ENCODE peak calls at places on chromosomes 5 and 9, in six cellular contexts. Z, A, S, G, L and P are unnamed samples.

GRCh38 chr5:28451478-28451877 is 1413.1 kb upstream of the CDH9 start:
- DNase-seq in Z (no peak), A (no peak), S (no peak), G (no peak), L (no peak), P (no peak)

GRCh38 chr5:117393125-117393524 is 818.5 kb upstream of the SEMA6A start:
- DNase-seq in Z (no peak), A (no peak), S (no peak), G (no peak), L (no peak), P (no peak)

GRCh38 chr9:124342402-124342945 is 72.8 kb downstream of the PSMB7 start:
- DNase-seq in Z (peak; percentile 65), A (no peak), S (no peak), G (peak; percentile 73), L (no peak), P (no peak)

GRCh38 chr5:127942246-127943060 is 141.1 kb upstream of the SLC12A2 start:
- DNase-seq in Z (peak; percentile 66), A (no peak), S (no peak), G (peak; percentile 24), L (no peak), P (no peak)

GRCh38 chr5:153696256-153696655 is 205.8 kb downstream of the GRIA1 start:
- DNase-seq in Z (no peak), A (no peak), S (no peak), G (no peak), L (no peak), P (no peak)

GRCh38 chr9:36665921-36666429 is 93.3 kb downstream of the MELK start:
- DNase-seq in Z (peak; percentile 30), A (no peak), S (no peak), G (peak; percentile 13), L (no peak), P (no peak)

GRCh38 chr5:180394031-180394636 is 41.0 kb upstream of the GFPT2 start:
- DNase-seq in Z (no peak), A (peak; percentile 48), S (no peak), G (no peak), L (no peak), P (no peak)

GRCh38 chr5:136033848-136034247 is 5.1 kb downstream of the TGFBI start:
- DNase-seq in Z (no peak), A (no peak), S (no peak), G (no peak), L (no peak), P (no peak)

GRCh38 chr9:124595743-124596142 is 88.5 kb upstream of the NR5A1 start:
- DNase-seq in Z (no peak), A (no peak), S (no peak), G (peak; percentile 72), L (peak; percentile 58), P (no peak)

GRCh38 chr5:148374693-148375360 is 8.9 kb upstream of the FBXO38 start:
- DNase-seq in Z (peak; percentile 65), A (peak; percentile 77), S (peak; percentile 29), G (peak; percentile 86), L (peak; percentile 84), P (peak; percentile 33)

GRCh38 chr9:96856363-96857286 is 2.3 kb upstream of the ZNF782 start:
- DNase-seq in Z (peak; percentile 67), A (peak; percentile 71), S (no peak), G (peak; percentile 73), L (peak; percentile 91), P (peak; percentile 58)

GRCh38 chr5:144864113-144864512 is 693.4 kb downstream of the KCTD16 start:
- DNase-seq in Z (no peak), A (no peak), S (no peak), G (no peak), L (no peak), P (no peak)
- H4K91ac ChIP-seq in Z (no peak overlapping the region), A (no peak overlapping the region), S (no peak overlapping the region), G (no peak overlapping the region), L (no peak overlapping the region), P (no peak overlapping the region)

GRCh38 chr5:14681236-14681752 is 16.8 kb downstream of the OTULIN start:
- DNase-seq in Z (no peak), A (no peak), S (no peak), G (no peak), L (no peak), P (no peak)

GRCh38 chr5:14685757-14686156 is 21.2 kb downstream of the OTULIN start:
- DNase-seq in Z (peak; percentile 69), A (no peak), S (no peak), G (peak; percentile 71), L (peak; percentile 71), P (peak; percentile 23)

GRCh38 chr5:14686517-14686916 is 22.0 kb downstream of the OTULIN start:
- DNase-seq in Z (no peak), A (no peak), S (no peak), G (no peak), L (no peak), P (no peak)

GRCh38 chr5:14684757-14685156 is 20.2 kb downstream of the OTULIN start:
- DNase-seq in Z (no peak), A (no peak), S (no peak), G (no peak), L (no peak), P (no peak)

GRCh38 chr5:14683906-14684455 is 19.5 kb downstream of the OTULIN start:
- DNase-seq in Z (no peak), A (no peak), S (no peak), G (no peak), L (no peak), P (no peak)
- H4K91ac ChIP-seq in Z (no peak overlapping the region), A (no peak overlapping the region), S (no peak overlapping the region), G (no peak overlapping the region), L (no peak overlapping the region), P (no peak overlapping the region)

DNA sequence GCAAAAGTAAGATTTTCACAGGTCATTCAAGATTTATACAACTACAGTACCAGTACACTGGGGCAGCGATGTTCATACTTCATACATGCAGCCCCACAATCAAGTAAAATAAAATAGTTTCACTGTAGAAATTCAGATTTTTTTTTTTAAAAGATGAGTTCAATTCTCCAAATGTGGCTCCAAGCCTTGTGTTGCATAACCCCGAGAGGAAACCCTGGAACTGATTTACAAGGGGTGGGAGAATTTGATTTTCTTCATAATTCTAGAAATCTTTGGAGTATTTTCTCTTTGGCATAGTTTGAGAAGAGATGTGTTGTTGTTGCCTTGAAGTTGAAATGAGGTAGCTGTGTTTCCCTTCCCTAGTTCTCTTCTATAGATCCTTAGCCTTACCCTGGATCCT is 3.0 kb downstream of the RHOBTB3 start:
- DNase-seq in Z (no peak), A (no peak), S (no peak), G (no peak), L (no peak), P (no peak)
- H4K91ac ChIP-seq in Z (no peak overlapping the region), A (no peak overlapping the region), S (no peak overlapping the region), G (no peak overlapping the region), L (no peak overlapping the region), P (no peak overlapping the region)

GRCh38 chr5:165232629-165233028 is 1727.2 kb downstream of the MAT2B start:
- DNase-seq in Z (no peak), A (no peak), S (no peak), G (no peak), L (no peak), P (no peak)

GRCh38 chr5:165232187-165232586 is 1726.8 kb downstream of the MAT2B start:
- DNase-seq in Z (no peak), A (no peak), S (no peak), G (no peak), L (no peak), P (no peak)

GRCh38 chr5:165228184-165228583 is 1722.8 kb downstream of the MAT2B start:
- DNase-seq in Z (no peak), A (no peak), S (no peak), G (no peak), L (no peak), P (no peak)

GRCh38 chr5:165224366-165224765 is 1718.9 kb downstream of the MAT2B start:
- DNase-seq in Z (no peak), A (no peak), S (no peak), G (no peak), L (no peak), P (no peak)

DNA sequence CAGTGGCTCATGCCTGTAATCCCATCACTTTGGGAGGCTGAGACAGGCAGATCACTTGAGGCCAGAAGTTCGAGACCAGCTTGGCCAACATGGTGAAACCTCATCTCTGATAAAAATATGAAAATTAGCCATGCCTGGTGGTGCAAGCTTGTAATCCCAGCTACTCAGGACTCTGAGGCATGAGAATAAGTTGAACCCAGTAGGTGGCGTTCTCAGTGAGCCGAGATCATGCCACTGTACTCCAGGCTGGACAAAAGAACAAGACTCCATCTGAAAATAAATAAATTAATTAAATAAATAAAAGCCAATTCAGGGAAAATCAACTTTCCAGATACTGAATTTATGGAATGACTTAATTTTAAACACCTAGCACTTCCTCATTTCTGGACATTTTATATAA is 1722.1 kb downstream of the MAT2B start:
- DNase-seq in Z (no peak), A (no peak), S (no peak), G (no peak), L (no peak), P (no peak)
- H4K91ac ChIP-seq in Z (no peak overlapping the region), A (no peak overlapping the region), S (no peak overlapping the region), G (no peak overlapping the region), L (no peak overlapping the region), P (no peak overlapping the region)

GRCh38 chr9:2964485-2964884 is 120.6 kb upstream of the PUM3 start:
- DNase-seq in Z (no peak), A (no peak), S (no peak), G (no peak), L (no peak), P (no peak)
- H4K91ac ChIP-seq in Z (no peak overlapping the region), A (no peak overlapping the region), S (no peak overlapping the region), G (no peak overlapping the region), L (no peak overlapping the region), P (no peak overlapping the region)

DNA sequence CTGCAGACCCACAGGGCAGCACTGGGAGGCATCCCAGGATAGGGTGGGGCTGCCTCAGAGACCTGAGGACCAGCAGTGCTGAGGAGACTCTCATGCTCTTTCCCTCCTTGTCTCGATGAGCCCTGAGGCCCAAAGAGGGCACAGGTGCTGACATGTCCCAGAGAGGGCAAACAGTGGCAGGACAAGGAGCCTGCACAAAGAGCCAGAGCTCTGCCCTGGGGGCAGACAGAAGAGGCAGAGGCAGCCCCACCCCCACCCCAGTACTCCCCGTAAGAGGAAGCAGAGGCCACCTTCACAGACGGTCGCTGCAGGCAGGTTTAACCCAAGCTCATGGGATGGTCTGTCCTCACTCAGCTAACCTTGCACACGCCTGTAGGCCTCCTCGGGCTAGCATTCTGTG is 29.4 kb upstream of the TTLL11 start:
- DNase-seq in Z (no peak), A (no peak), S (no peak), G (no peak), L (no peak), P (no peak)
- H4K91ac ChIP-seq in Z (no peak overlapping the region), A (no peak overlapping the region), S (no peak overlapping the region), G (no peak overlapping the region), L (no peak overlapping the region), P (no peak overlapping the region)

GRCh38 chr5:113216545-113216944 is 218.2 kb downstream of the TSSK1B start:
- DNase-seq in Z (no peak), A (no peak), S (no peak), G (no peak), L (no peak), P (no peak)
- H4K91ac ChIP-seq in Z (no peak overlapping the region), A (no peak overlapping the region), S (no peak overlapping the region), G (no peak overlapping the region), L (no peak overlapping the region), P (no peak overlapping the region)

GRCh38 chr5:89401659-89402058 is 518.7 kb upstream of the MEF2C start:
- DNase-seq in Z (no peak), A (no peak), S (no peak), G (no peak), L (no peak), P (no peak)
- H4K91ac ChIP-seq in Z (no peak overlapping the region), A (no peak overlapping the region), S (no peak overlapping the region), G (no peak overlapping the region), L (no peak overlapping the region), P (no peak overlapping the region)

GRCh38 chr9:79000218-79001002 is 571.4 kb upstream of the TLE4 start:
- DNase-seq in Z (no peak), A (no peak), S (no peak), G (no peak), L (no peak), P (no peak)
- H4K91ac ChIP-seq in Z (peak overlapping the region; percentile 5), A (no peak overlapping the region), S (no peak overlapping the region), G (no peak overlapping the region), L (no peak overlapping the region), P (no peak overlapping the region)